ENCODE peak calls at places on chromosomes 6 and 20, in five cellular contexts. One of them, this sample, is unnamed.
A peak's percentile ranks its signal among the peaks of the same experiment; 100 is the strongest.

GRCh38 chr20:6575912-6576391 is 191.5 kb upstream of the BMP2 start:
- DNase-seq in fibroblast of pulmonary artery: peak; percentile 58
- DNase-seq in fibroblast of lung: peak; percentile 80
- DNase-seq in lower lobe of right lung: no peak
- DNase-seq in lung: no peak
- DNase-seq in this sample: peak; percentile 52

GRCh38 chr6:158684311-158684710 is 34.5 kb downstream of the SYTL3 start:
- DNase-seq in lung: peak; percentile 22
- DNase-seq in fibroblast of lung: no peak
- DNase-seq in lower lobe of right lung: no peak
- DNase-seq in fibroblast of pulmonary artery: no peak
- DNase-seq in this sample: no peak

GRCh38 chr6:102813489-102814275 is 1420.2 kb downstream of the GRIK2 start:
- DNase-seq in lung: no peak
- DNase-seq in fibroblast of pulmonary artery: no peak
- DNase-seq in lower lobe of right lung: no peak
- DNase-seq in fibroblast of lung: no peak
- DNase-seq in this sample: no peak

GRCh38 chr6:90401933-90402830 is 105.5 kb upstream of the BACH2 start:
- DNase-seq in lung: no peak
- DNase-seq in fibroblast of lung: no peak
- DNase-seq in lower lobe of right lung: no peak
- DNase-seq in fibroblast of pulmonary artery: no peak
- DNase-seq in this sample: no peak

GRCh38 chr20:62925420-62926228 is 681 bp downstream of the DIDO1 start:
- DNase-seq in fibroblast of lung: peak; percentile 33
- DNase-seq in fibroblast of pulmonary artery: peak; percentile 19
- DNase-seq in lung: no peak
- DNase-seq in lower lobe of right lung: no peak
- DNase-seq in this sample: peak; percentile 46

GRCh38 chr6:133834472-133835170 is 54.3 kb upstream of the TCF21 start:
- DNase-seq in fibroblast of lung: no peak
- DNase-seq in lung: no peak
- DNase-seq in lower lobe of right lung: no peak
- DNase-seq in fibroblast of pulmonary artery: no peak
- DNase-seq in this sample: no peak

GRCh38 chr20:19909696-19910095 is 107.5 kb upstream of the NAA20 start:
- DNase-seq in lower lobe of right lung: peak; percentile 78
- DNase-seq in fibroblast of lung: no peak
- DNase-seq in lung: peak; percentile 52
- DNase-seq in fibroblast of pulmonary artery: peak; percentile 63
- DNase-seq in this sample: no peak

GRCh38 chr6:87393026-87393622 is 14.6 kb upstream of the CFAP206 start:
- DNase-seq in lower lobe of right lung: no peak
- DNase-seq in fibroblast of pulmonary artery: peak; percentile 80
- DNase-seq in fibroblast of lung: peak; percentile 63
- DNase-seq in lung: no peak
- DNase-seq in this sample: peak; percentile 76

GRCh38 chr6:44177691-44178423 is 19.2 kb downstream of the CAPN11 start:
- DNase-seq in fibroblast of pulmonary artery: peak; percentile 96
- DNase-seq in lower lobe of right lung: peak; percentile 64
- DNase-seq in fibroblast of lung: peak; percentile 74
- DNase-seq in lung: peak; percentile 51
- DNase-seq in this sample: peak; percentile 97

GRCh38 chr6:140379919-140380318 is 1005.5 kb upstream of the CITED2 start:
- DNase-seq in fibroblast of lung: peak; percentile 77
- DNase-seq in fibroblast of pulmonary artery: no peak
- DNase-seq in lower lobe of right lung: no peak
- DNase-seq in lung: no peak
- DNase-seq in this sample: peak; percentile 88

GRCh38 chr6:43086022-43086658 is 10.0 kb downstream of the PTK7 start:
- DNase-seq in fibroblast of pulmonary artery: no peak
- DNase-seq in fibroblast of lung: no peak
- DNase-seq in lower lobe of right lung: no peak
- DNase-seq in lung: no peak
- DNase-seq in this sample: no peak

GRCh38 chr6:42026540-42026939 is 23.8 kb upstream of the TAF8 start:
- DNase-seq in lung: no peak
- DNase-seq in fibroblast of pulmonary artery: no peak
- DNase-seq in fibroblast of lung: no peak
- DNase-seq in lower lobe of right lung: no peak
- DNase-seq in this sample: no peak

GRCh38 chr20:8039048-8039447 is 19.5 kb upstream of the TMX4 start:
- DNase-seq in fibroblast of lung: no peak
- DNase-seq in lower lobe of right lung: no peak
- DNase-seq in fibroblast of pulmonary artery: no peak
- DNase-seq in lung: no peak
- DNase-seq in this sample: no peak

GRCh38 chr6:104682722-104683643 is 176.7 kb downstream of the HACE1 start:
- DNase-seq in fibroblast of lung: peak; percentile 39
- DNase-seq in lower lobe of right lung: peak; percentile 70
- DNase-seq in lung: peak; percentile 44
- DNase-seq in fibroblast of pulmonary artery: peak; percentile 64
- DNase-seq in this sample: peak; percentile 56

GRCh38 chr6:128532827-128533226 is 12.4 kb upstream of the PTPRK start:
- DNase-seq in fibroblast of pulmonary artery: no peak
- DNase-seq in lower lobe of right lung: no peak
- DNase-seq in lung: no peak
- DNase-seq in fibroblast of lung: peak; percentile 38
- DNase-seq in this sample: no peak

GRCh38 chr20:48986899-48987298 is 59.2 kb upstream of the CSE1L start:
- DNase-seq in fibroblast of lung: no peak
- DNase-seq in lung: no peak
- DNase-seq in fibroblast of pulmonary artery: peak; percentile 6
- DNase-seq in lower lobe of right lung: no peak
- DNase-seq in this sample: no peak

GRCh38 chr20:35398660-35399144 is 13.1 kb downstream of the UQCC1 start:
- DNase-seq in lower lobe of right lung: no peak
- DNase-seq in fibroblast of pulmonary artery: peak; percentile 88
- DNase-seq in lung: no peak
- DNase-seq in fibroblast of lung: peak; percentile 52
- DNase-seq in this sample: peak; percentile 55

GRCh38 chr6:92275150-92275549 is 1144.2 kb downstream of the EPHA7 start:
- DNase-seq in fibroblast of pulmonary artery: no peak
- DNase-seq in lung: no peak
- DNase-seq in fibroblast of lung: no peak
- DNase-seq in lower lobe of right lung: no peak
- DNase-seq in this sample: no peak

GRCh38 chr6:111941686-111942330 is 68.6 kb upstream of the FYN start:
- DNase-seq in fibroblast of pulmonary artery: peak; percentile 52
- DNase-seq in fibroblast of lung: no peak
- DNase-seq in lung: no peak
- DNase-seq in lower lobe of right lung: no peak
- DNase-seq in this sample: peak; percentile 42

GRCh38 chr6:28458577-28458976 is 15.3 kb upstream of the ZSCAN23 start:
- DNase-seq in fibroblast of pulmonary artery: no peak
- DNase-seq in lower lobe of right lung: no peak
- DNase-seq in fibroblast of lung: no peak
- DNase-seq in lung: no peak
- DNase-seq in this sample: no peak

GRCh38 chr20:53201588-53201987 is 229.4 kb downstream of the TSHZ2 start:
- DNase-seq in lower lobe of right lung: no peak
- DNase-seq in fibroblast of lung: no peak
- DNase-seq in fibroblast of pulmonary artery: no peak
- DNase-seq in lung: no peak
- DNase-seq in this sample: no peak

GRCh38 chr6:125213936-125214335 is 60.4 kb downstream of the TPD52L1 start:
- DNase-seq in fibroblast of lung: no peak
- DNase-seq in lower lobe of right lung: no peak
- DNase-seq in lung: no peak
- DNase-seq in fibroblast of pulmonary artery: no peak
- DNase-seq in this sample: no peak

GRCh38 chr6:119749341-119749740 is 399.8 kb upstream of the MAN1A1 start:
- DNase-seq in lower lobe of right lung: no peak
- DNase-seq in lung: no peak
- DNase-seq in fibroblast of pulmonary artery: no peak
- DNase-seq in fibroblast of lung: no peak
- DNase-seq in this sample: no peak

GRCh38 chr20:20677186-20677585 is 35.3 kb downstream of the RALGAPA2 start:
- DNase-seq in lung: no peak
- DNase-seq in fibroblast of pulmonary artery: peak; percentile 17
- DNase-seq in fibroblast of lung: peak; percentile 64
- DNase-seq in lower lobe of right lung: no peak
- DNase-seq in this sample: no peak

GRCh38 chr6:129073651-129074419 is 190.9 kb downstream of the LAMA2 start:
- DNase-seq in lower lobe of right lung: no peak
- DNase-seq in fibroblast of pulmonary artery: peak; percentile 76
- DNase-seq in fibroblast of lung: no peak
- DNase-seq in lung: no peak
- DNase-seq in this sample: peak; percentile 31

GRCh38 chr6:13517116-13517515 is 29.7 kb upstream of the GFOD1 start:
- DNase-seq in lower lobe of right lung: no peak
- DNase-seq in fibroblast of pulmonary artery: peak; percentile 45
- DNase-seq in lung: no peak
- DNase-seq in fibroblast of lung: peak; percentile 34
- DNase-seq in this sample: no peak

GRCh38 chr6:157110620-157111019 is 212.7 kb downstream of the TMEM242 start:
- DNase-seq in lower lobe of right lung: no peak
- DNase-seq in fibroblast of pulmonary artery: no peak
- DNase-seq in fibroblast of lung: peak; percentile 72
- DNase-seq in lung: no peak
- DNase-seq in this sample: no peak

GRCh38 chr20:62776035-62776691 is 20.1 kb upstream of the MRGBP start:
- DNase-seq in lung: no peak
- DNase-seq in lower lobe of right lung: no peak
- DNase-seq in fibroblast of pulmonary artery: no peak
- DNase-seq in fibroblast of lung: no peak
- DNase-seq in this sample: no peak

GRCh38 chr6:110125361-110125760 is 54.1 kb downstream of the WASF1 start:
- DNase-seq in fibroblast of pulmonary artery: no peak
- DNase-seq in lung: no peak
- DNase-seq in fibroblast of lung: no peak
- DNase-seq in lower lobe of right lung: no peak
- DNase-seq in this sample: no peak

GRCh38 chr6:77773157-77773822 is 120.5 kb downstream of the MEI4 start:
- DNase-seq in lung: no peak
- DNase-seq in fibroblast of pulmonary artery: no peak
- DNase-seq in lower lobe of right lung: no peak
- DNase-seq in fibroblast of lung: no peak
- DNase-seq in this sample: no peak

GRCh38 chr6:87653074-87653962 is 48.7 kb downstream of the AKIRIN2 start:
- DNase-seq in lung: no peak
- DNase-seq in lower lobe of right lung: no peak
- DNase-seq in fibroblast of lung: no peak
- DNase-seq in fibroblast of pulmonary artery: no peak
- DNase-seq in this sample: no peak

GRCh38 chr6:55069132-55069781 is 105.1 kb upstream of the HCRTR2 start:
- DNase-seq in lower lobe of right lung: no peak
- DNase-seq in fibroblast of lung: peak; percentile 43
- DNase-seq in lung: no peak
- DNase-seq in fibroblast of pulmonary artery: peak; percentile 72
- DNase-seq in this sample: peak; percentile 55

GRCh38 chr6:110055387-110055735 is 77.2 kb downstream of the GPR6 start:
- DNase-seq in lung: no peak
- DNase-seq in lower lobe of right lung: no peak
- DNase-seq in fibroblast of lung: no peak
- DNase-seq in fibroblast of pulmonary artery: no peak
- DNase-seq in this sample: no peak

GRCh38 chr20:47354710-47355488 is 1.6 kb downstream of the ZMYND8 start:
- DNase-seq in fibroblast of pulmonary artery: peak; percentile 49
- DNase-seq in lower lobe of right lung: no peak
- DNase-seq in lung: no peak
- DNase-seq in fibroblast of lung: peak; percentile 41
- DNase-seq in this sample: peak; percentile 76

GRCh38 chr6:89215391-89215790 is 1.8 kb downstream of the GABRR1 start:
- DNase-seq in fibroblast of lung: no peak
- DNase-seq in lung: no peak
- DNase-seq in fibroblast of pulmonary artery: no peak
- DNase-seq in lower lobe of right lung: no peak
- DNase-seq in this sample: no peak

DNA sequence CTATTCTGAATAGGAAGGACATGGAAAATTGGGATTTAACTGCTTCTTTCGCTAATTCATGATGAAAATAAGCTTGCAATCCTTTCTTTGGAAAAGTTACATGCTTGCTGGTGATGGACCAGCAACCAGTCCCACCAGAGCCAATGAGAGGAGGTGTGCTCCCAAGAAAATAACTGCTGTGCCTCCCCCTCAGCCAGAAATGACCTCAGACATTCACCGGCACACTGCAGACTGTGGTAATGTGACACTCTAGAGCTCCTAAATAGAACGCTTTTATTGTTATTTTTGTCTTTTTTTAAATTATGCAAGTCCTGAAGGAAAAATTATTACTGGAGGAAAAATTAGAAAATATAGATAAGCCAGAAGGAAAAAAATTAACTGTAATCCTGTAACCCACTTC is 2.6 kb downstream of the PYGB start:
- DNase-seq in fibroblast of pulmonary artery: no peak
- DNase-seq in lower lobe of right lung: no peak
- DNase-seq in fibroblast of lung: peak; percentile 45
- DNase-seq in lung: no peak
- DNase-seq in this sample: peak; percentile 64
- H3K4me3 ChIP-seq in fibroblast of pulmonary artery: peak overlapping the region; percentile 2
- H3K4me3 ChIP-seq in lower lobe of right lung: no peak overlapping the region
- H3K4me3 ChIP-seq in fibroblast of lung: no peak overlapping the region
- H3K4me3 ChIP-seq in lung: no peak overlapping the region
- H3K4me3 ChIP-seq in this sample: peak overlapping the region; percentile 14

GRCh38 chr20:577167-577791 is 32.8 kb downstream of the TCF15 start:
- DNase-seq in fibroblast of lung: no peak
- DNase-seq in lower lobe of right lung: no peak
- DNase-seq in lung: no peak
- DNase-seq in fibroblast of pulmonary artery: peak; percentile 18
- DNase-seq in this sample: peak; percentile 15
- TF ChIP-seq CTCF in fibroblast of lung: peak; percentile 36
- TF ChIP-seq CTCF in lower lobe of right lung: no peak
- TF ChIP-seq CTCF in lung: no peak
- TF ChIP-seq CTCF in fibroblast of pulmonary artery: peak; percentile 39
- TF ChIP-seq CTCF in this sample: peak; percentile 38

GRCh38 chr20:44206132-44206531 is 4.4 kb downstream of the OSER1 start:
- DNase-seq in fibroblast of lung: no peak
- DNase-seq in lower lobe of right lung: no peak
- DNase-seq in lung: no peak
- DNase-seq in fibroblast of pulmonary artery: no peak
- DNase-seq in this sample: no peak

GRCh38 chr20:44203161-44203560 is 7.4 kb downstream of the OSER1 start:
- DNase-seq in lower lobe of right lung: no peak
- DNase-seq in fibroblast of pulmonary artery: no peak
- DNase-seq in lung: no peak
- DNase-seq in fibroblast of lung: peak; percentile 63
- DNase-seq in this sample: no peak

GRCh38 chr20:44204832-44205215 is 5.7 kb downstream of the OSER1 start:
- DNase-seq in fibroblast of pulmonary artery: no peak
- DNase-seq in lower lobe of right lung: no peak
- DNase-seq in fibroblast of lung: no peak
- DNase-seq in lung: no peak
- DNase-seq in this sample: no peak

GRCh38 chr20:44207066-44207723 is 3.4 kb downstream of the OSER1 start:
- DNase-seq in fibroblast of pulmonary artery: no peak
- DNase-seq in fibroblast of lung: no peak
- DNase-seq in lower lobe of right lung: no peak
- DNase-seq in lung: no peak
- DNase-seq in this sample: no peak

GRCh38 chr20:44204156-44204831 is 6.3 kb downstream of the OSER1 start:
- DNase-seq in lung: no peak
- DNase-seq in fibroblast of pulmonary artery: peak; percentile 93
- DNase-seq in fibroblast of lung: peak; percentile 97
- DNase-seq in lower lobe of right lung: no peak
- DNase-seq in this sample: peak; percentile 89
- H3K4me3 ChIP-seq in lung: no peak overlapping the region
- H3K4me3 ChIP-seq in fibroblast of pulmonary artery: no peak overlapping the region
- H3K4me3 ChIP-seq in fibroblast of lung: no peak overlapping the region
- H3K4me3 ChIP-seq in lower lobe of right lung: no peak overlapping the region
- H3K4me3 ChIP-seq in this sample: no peak overlapping the region

GRCh38 chr20:57545927-57546662 is 14.8 kb upstream of the PCK1 start:
- DNase-seq in fibroblast of pulmonary artery: no peak
- DNase-seq in fibroblast of lung: no peak
- DNase-seq in lung: no peak
- DNase-seq in lower lobe of right lung: no peak
- DNase-seq in this sample: no peak
- TF ChIP-seq CTCF in fibroblast of pulmonary artery: no peak
- TF ChIP-seq CTCF in fibroblast of lung: no peak
- TF ChIP-seq CTCF in lung: no peak
- TF ChIP-seq CTCF in lower lobe of right lung: no peak
- TF ChIP-seq CTCF in this sample: no peak

This sample was measured in fibroblast of villous mesenchyme.